ENCODE peak calls at places on chromosomes 2 and 18, in four cellular contexts. W, Y, N and A are unnamed samples.

GRCh38 chr2:10333247-10333613 is 30.5 kb downstream of the HPCAL1 start:
- DNase-seq in W (no peak), Y (no peak), N (no peak), A (no peak)

GRCh38 chr2:232781765-232782164 is 5.4 kb upstream of the KCNJ13 start:
- DNase-seq in W (no peak), Y (no peak), N (peak), A (peak)

GRCh38 chr18:8623549-8624106 is 14.4 kb downstream of the RAB12 start:
- DNase-seq in W (peak), Y (no peak), N (no peak), A (no peak)

GRCh38 chr2:34241905-34242740 is 643.0 kb upstream of the FAM98A start:
- DNase-seq in W (no peak), Y (no peak), N (no peak), A (no peak)

GRCh38 chr2:144912206-144912605 is 392.3 kb upstream of the ZEB2 start:
- DNase-seq in W (no peak), Y (no peak), N (no peak), A (no peak)

GRCh38 chr2:207505728-207506127 is 24.0 kb upstream of the CREB1 start:
- DNase-seq in W (no peak), Y (no peak), N (no peak), A (peak)

GRCh38 chr2:206531996-206532543 is 88.7 kb downstream of the ADAM23 start:
- DNase-seq in W (no peak), Y (no peak), N (no peak), A (no peak)

GRCh38 chr2:56749152-56749752 is 565.5 kb downstream of the CCDC85A start:
- DNase-seq in W (no peak), Y (no peak), N (peak), A (no peak)

GRCh38 chr2:10036095-10036879 is 7.1 kb upstream of the KLF11 start:
- DNase-seq in W (peak), Y (peak), N (no peak), A (peak)

GRCh38 chr2:129918604-129919003 is 60.9 kb upstream of the RAB6C start:
- DNase-seq in W (no peak), Y (no peak), N (no peak), A (no peak)

GRCh38 chr2:7437122-7437521 is 519.9 kb downstream of the RNF144A start:
- DNase-seq in W (no peak), Y (no peak), N (no peak), A (no peak)

GRCh38 chr2:49005261-49005660 is 149.1 kb downstream of the FSHR start:
- DNase-seq in W (no peak), Y (no peak), N (no peak), A (no peak)

GRCh38 chr2:215896921-215897320 is 116.4 kb downstream of the MREG start:
- DNase-seq in W (no peak), Y (no peak), N (no peak), A (no peak)

GRCh38 chr2:127569274-127570065 is 34.0 kb downstream of the MYO7B start:
- DNase-seq in W (peak), Y (no peak), N (no peak), A (no peak)

GRCh38 chr2:239770240-239770639 is 254.9 kb downstream of the NDUFA10 start:
- DNase-seq in W (no peak), Y (peak), N (no peak), A (no peak)

GRCh38 chr2:207054521-207054920 is 111.2 kb downstream of the KLF7 start:
- DNase-seq in W (no peak), Y (no peak), N (no peak), A (no peak)

GRCh38 chr2:196277002-196277401 is 105.6 kb upstream of the STK17B start:
- DNase-seq in W (no peak), Y (no peak), N (peak), A (peak)

DNA sequence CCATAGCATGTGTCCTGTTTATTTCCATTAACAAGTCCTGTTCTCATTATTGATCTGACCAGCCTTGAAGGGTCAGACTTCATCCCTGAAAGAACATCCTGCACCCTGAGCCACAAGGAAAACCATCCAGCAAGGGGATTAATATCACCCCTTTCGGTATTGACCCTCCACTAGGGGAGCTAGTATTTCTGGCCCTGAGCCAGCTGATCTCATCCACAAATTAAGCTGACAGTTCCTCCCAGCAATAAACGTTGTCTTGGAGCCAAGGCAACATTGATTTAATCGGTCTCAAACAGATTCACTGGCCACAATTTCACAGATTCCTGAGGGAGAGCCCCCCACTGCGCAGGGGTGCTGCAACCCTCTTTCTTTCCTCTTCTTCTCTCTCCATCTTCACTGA is 353.1 kb upstream of the FANCL start:
- DNase-seq in W (no peak), Y (no peak), N (no peak), A (peak)
- TF ChIP-seq CTCF in W (no peak), Y (no peak), N (no peak), A (no peak)

DNA sequence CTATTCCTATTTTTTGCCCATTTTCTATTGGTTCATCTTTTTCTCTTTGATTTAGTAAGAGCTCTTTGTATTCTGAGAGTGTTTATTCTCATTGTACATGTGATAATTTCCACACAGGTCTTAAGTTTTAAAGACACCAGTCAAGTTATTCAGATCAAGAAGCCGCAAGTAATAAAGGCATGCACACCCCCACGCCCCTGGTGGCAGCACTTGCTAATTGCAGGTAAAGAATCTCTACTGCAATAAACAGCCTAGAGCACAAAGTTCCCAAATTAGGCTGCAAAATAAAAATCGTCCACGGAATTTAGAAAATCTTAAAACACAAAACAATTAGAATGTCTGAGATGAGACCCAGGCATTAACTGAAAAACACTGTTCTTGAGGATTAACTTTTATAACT is 45.2 kb downstream of the ST3GAL5 start:
- DNase-seq in W (no peak), Y (no peak), N (no peak), A (peak)
- TF ChIP-seq CTCF in W (no peak), Y (no peak), N (no peak), A (peak)

GRCh38 chr2:46252891-46253659 is 44.1 kb upstream of the EPAS1 start:
- DNase-seq in W (no peak), Y (no peak), N (no peak), A (no peak)

GRCh38 chr2:46245869-46246268 is 51.3 kb upstream of the EPAS1 start:
- DNase-seq in W (no peak), Y (no peak), N (no peak), A (no peak)

GRCh38 chr2:46246790-46247189 is 50.4 kb upstream of the EPAS1 start:
- DNase-seq in W (no peak), Y (no peak), N (no peak), A (no peak)

GRCh38 chr2:46248171-46248570 is 49.0 kb upstream of the EPAS1 start:
- DNase-seq in W (no peak), Y (no peak), N (no peak), A (no peak)

GRCh38 chr2:46249654-46250053 is 47.6 kb upstream of the EPAS1 start:
- DNase-seq in W (no peak), Y (no peak), N (no peak), A (no peak)
- TF ChIP-seq CTCF in W (no peak), Y (no peak), N (no peak), A (no peak)

GRCh38 chr2:235005603-235006259 is 53.9 kb downstream of the SH3BP4 start:
- DNase-seq in W (no peak), Y (peak), N (no peak), A (no peak)
- TF ChIP-seq CTCF in W (no peak), Y (no peak), N (no peak), A (no peak)

DNA sequence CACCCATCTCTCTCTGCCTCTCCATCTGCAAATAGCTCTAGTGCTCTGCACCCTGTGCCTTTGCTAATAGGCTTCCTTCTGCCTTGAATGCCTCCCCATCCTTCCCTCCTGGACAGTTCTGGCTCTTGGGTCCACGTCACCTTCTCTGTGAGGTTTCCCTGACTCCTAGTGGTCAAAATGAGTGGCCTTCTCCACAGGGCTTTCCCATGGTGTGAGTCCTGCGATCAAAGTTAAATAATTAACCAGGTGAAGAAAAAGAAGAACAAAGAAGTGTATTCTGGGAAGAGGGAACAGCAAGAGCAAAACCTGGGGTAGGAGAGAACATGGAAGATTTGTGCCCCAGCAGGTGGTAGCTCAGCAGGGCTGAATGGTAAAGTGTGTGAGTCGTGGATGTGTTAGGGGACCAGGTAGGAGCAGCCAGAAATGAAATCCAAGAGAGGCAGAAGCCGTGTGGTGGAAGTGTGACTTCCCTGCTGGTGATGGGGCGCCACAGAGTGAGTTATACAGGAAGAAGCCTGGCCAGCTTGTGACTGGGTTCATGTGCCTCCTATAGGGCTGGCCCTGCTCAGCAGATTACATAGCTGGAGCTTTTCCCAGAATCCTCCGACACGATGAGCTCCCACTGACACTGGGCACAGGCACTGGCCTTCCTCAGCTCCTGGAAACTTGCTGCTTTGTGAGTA is 93.8 kb upstream of the LDAH start:
- DNase-seq in W (no peak), Y (no peak), N (no peak), A (no peak)
- TF ChIP-seq CTCF in W (peak), Y (peak), N (no peak), A (no peak)